ENCODE peak calls at places on chromosomes 1 and 21, in seven cellular contexts. Y is ovary, T is heart left ventricle, E is tibial nerve, P is HCT116, K is body of pancreas, L is upper lobe of left lung. B is an unnamed sample.

GRCh38 chr1:87450615-87451209 is 122.0 kb downstream of the LMO4 start:
- DNase-seq in Y (no peak), T (no peak), E (no peak), P (no peak), K (no peak), L (no peak), B (peak)

GRCh38 chr1:154863702-154864174 is 6.3 kb downstream of the KCNN3 start:
- DNase-seq in Y (no peak), T (no peak), E (no peak), P (peak), K (no peak), L (no peak), B (peak)

GRCh38 chr1:182842265-182842664 is 3.1 kb downstream of the DHX9 start:
- DNase-seq in Y (no peak), T (no peak), E (no peak), P (no peak), K (no peak), L (no peak), B (no peak)

GRCh38 chr1:233113009-233113712 is 162.8 kb downstream of the NTPCR start:
- DNase-seq in Y (peak), T (peak), E (peak), P (peak), K (peak), L (peak), B (peak)

GRCh38 chr1:172146149-172146850 is 274.2 kb upstream of the C1orf105 start:
- DNase-seq in Y (no peak), T (no peak), E (no peak), P (no peak), K (no peak), L (no peak), B (no peak)

GRCh38 chr1:205319081-205320018 is 2.2 kb downstream of the NUAK2 start:
- DNase-seq in Y (peak), T (peak), E (peak), P (no peak), K (peak), L (peak), B (no peak)

GRCh38 chr1:154190550-154190949 is 1.4 kb downstream of the TPM3 start:
- DNase-seq in Y (no peak), T (no peak), E (no peak), P (no peak), K (no peak), L (peak), B (no peak)

GRCh38 chr1:230425252-230426061 is 675 bp downstream of the PGBD5 start:
- DNase-seq in Y (no peak), T (no peak), E (no peak), P (no peak), K (peak), L (no peak), B (peak)

GRCh38 chr1:235703516-235703915 is 53.9 kb upstream of the GNG4 start:
- DNase-seq in Y (no peak), T (no peak), E (no peak), P (no peak), K (no peak), L (no peak), B (no peak)

GRCh38 chr1:243313635-243314536 is 58.0 kb downstream of the SDCCAG8 start:
- DNase-seq in Y (no peak), T (no peak), E (no peak), P (no peak), K (no peak), L (no peak), B (no peak)

GRCh38 chr1:161225534-161226319 is at the start of gene TOMM40L:
- DNase-seq in Y (peak), T (peak), E (peak), P (peak), K (peak), L (peak), B (peak)

GRCh38 chr1:161226759-161227158 is 899 bp downstream of the TOMM40L start:
- DNase-seq in Y (no peak), T (no peak), E (no peak), P (no peak), K (no peak), L (no peak), B (no peak)

GRCh38 chr1:161225178-161225533 is 704 bp upstream of the TOMM40L start:
- DNase-seq in Y (no peak), T (no peak), E (no peak), P (no peak), K (no peak), L (no peak), B (no peak)

GRCh38 chr1:161227196-161227871 is 1.5 kb downstream of the TOMM40L start:
- DNase-seq in Y (peak), T (peak), E (peak), P (peak), K (peak), L (peak), B (peak)

DNA sequence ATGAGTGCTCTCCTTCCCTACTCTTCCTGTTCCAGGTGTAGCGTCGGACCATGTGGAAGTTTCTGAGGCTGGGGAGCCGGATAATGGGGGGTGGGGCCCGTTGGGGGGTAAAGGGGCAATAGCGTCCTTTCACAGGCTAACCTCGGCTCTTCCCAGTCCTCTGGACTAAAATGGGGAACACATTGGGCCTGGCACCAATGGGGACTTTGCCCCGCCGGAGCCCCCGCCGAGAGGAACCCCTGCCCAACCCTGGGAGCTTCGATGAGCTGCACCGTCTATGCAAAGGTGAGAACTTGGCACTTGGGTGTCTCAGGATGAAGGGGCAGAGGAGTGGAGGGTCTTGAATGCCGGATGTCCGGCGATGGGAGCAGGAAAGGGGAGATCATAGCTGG is 456 bp downstream of the TOMM40L start:
- DNase-seq in Y (no peak), T (no peak), E (no peak), P (no peak), K (no peak), L (no peak), B (no peak)
- TF ChIP-seq POLR2A in Y (no peak), T (no peak), E (no peak), P (no peak), K (no peak), L (no peak), B (no peak)

DNA sequence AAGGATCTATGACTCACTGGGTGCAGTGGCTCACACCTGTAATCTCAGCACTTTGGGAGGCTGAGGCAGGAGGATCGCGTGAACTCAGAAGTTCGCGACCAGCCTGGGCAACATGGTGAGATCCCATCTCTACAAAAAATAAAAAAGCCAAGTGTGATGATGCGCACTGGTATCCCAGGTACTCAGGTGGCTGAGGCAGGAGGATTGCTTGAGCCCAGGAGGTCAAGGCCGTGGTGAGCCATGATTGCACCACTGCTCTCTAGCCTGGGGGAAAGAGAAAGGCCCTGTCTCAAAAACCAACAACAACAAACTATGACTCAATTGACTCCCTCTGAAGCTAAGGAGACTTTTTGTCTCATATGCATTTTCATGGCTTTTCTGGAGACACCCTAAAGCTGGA is 118.8 kb downstream of the CCDC185 start:
- DNase-seq in Y (no peak), T (no peak), E (no peak), P (no peak), K (no peak), L (no peak), B (no peak)
- TF ChIP-seq POLR2A in Y (no peak), T (no peak), E (no peak), P (no peak), K (no peak), L (no peak), B (no peak)

GRCh38 chr1:58816072-58816746 is 32.4 kb upstream of the JUN start:
- DNase-seq in Y (peak), T (peak), E (peak), P (peak), K (peak), L (peak), B (peak)
- TF ChIP-seq POLR2A in Y (peak), T (no peak), E (peak), P (no peak), K (peak), L (peak), B (peak)

GRCh38 chr21:45363921-45364463 is 41.0 kb upstream of the COL18A1 start:
- DNase-seq in Y (peak), T (peak), E (peak), P (peak), K (peak), L (peak), B (peak)
- TF ChIP-seq POLR2A in Y (peak), T (no peak), E (no peak), P (no peak), K (peak), L (no peak), B (no peak)

DNA sequence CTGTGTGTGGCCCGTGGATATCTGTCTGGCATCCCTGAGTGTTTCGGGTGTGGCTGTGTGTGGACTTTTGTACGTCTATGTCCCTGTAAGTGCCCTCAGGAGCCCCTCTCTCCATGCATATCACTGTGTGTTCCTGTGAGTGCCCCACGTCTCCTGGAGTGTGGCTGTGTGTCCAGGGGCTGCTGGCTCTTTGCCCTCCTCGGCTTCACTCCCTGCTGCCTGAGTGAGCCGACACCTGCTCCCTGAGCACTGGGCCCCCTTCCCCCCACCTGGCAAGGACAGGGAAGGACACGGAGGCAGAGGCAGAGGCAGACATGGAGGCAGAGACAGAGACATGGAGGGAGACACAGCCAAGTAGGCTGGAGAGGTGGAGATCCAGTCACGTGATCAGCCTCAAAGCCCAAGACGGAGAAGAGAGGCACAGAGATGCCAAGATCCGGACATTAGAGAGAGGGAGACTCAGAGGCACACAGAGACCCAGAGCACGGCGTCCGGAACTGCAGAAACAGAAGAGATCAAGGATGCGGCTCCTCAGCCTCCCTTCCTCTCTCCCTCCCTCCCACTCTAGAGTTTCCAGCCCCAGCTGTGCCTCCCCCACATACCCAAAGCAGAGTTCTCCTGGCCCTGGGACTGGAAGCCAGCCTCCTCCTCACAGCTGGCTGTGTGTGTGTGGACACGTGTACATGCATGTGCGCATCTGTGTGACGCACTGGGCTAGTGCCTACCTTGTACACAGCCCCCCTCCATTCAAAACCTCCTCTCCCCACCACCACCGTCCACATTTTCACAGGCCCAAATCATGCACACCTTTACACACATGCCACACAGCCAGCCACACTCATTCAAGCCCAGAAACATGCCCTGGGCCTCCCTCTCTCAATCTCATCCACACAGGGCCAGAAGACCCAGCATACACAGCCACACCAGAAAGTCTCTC is 39.0 kb upstream of the WASF2 start:
- DNase-seq in Y (peak), T (peak), E (peak), P (no peak), K (peak), L (peak), B (no peak)
- TF ChIP-seq POLR2A in Y (peak), T (no peak), E (no peak), P (no peak), K (no peak), L (no peak), B (no peak)

B was measured in erythroblast.